ENCODE peak calls at places on chromosomes 2 and 18, in four cellular contexts. W is stomach; H is IMR-90; A is CD4-positive, alpha-beta T cell. U is an unnamed sample. For H3K27me3, the result is how much of the 10 kb centered on the place peaks cover.

GRCh38 chr2:11074246-11074820 is 80.9 kb upstream of the SLC66A3 start:
- DNase-seq in W (no peak), H (no peak), A (no peak), U (no peak)

GRCh38 chr2:27638023-27638637 is 9.3 kb downstream of the GPN1 start:
- DNase-seq in W (no peak), H (peak), A (no peak), U (no peak)

GRCh38 chr2:7118606-7119503 is 201.6 kb downstream of the RNF144A start:
- DNase-seq in W (no peak), H (peak), A (no peak), U (peak)

GRCh38 chr2:241852116-241852980 is 6.3 kb downstream of the PDCD1 start:
- DNase-seq in W (peak), H (no peak), A (no peak), U (peak)

GRCh38 chr18:21761471-21762115 is 21.0 kb downstream of the MIB1 start:
- DNase-seq in W (no peak), H (no peak), A (no peak), U (peak)

GRCh38 chr2:67917332-67918054 is 145.3 kb downstream of the C1D start:
- DNase-seq in W (no peak), H (peak), A (no peak), U (no peak)

GRCh38 chr18:79847606-79848293 is 50.0 kb downstream of the KCNG2 start:
- DNase-seq in W (no peak), H (no peak), A (no peak), U (peak)

GRCh38 chr18:59352250-59352855 is 6.7 kb downstream of the LMAN1 start:
- DNase-seq in W (no peak), H (no peak), A (no peak), U (no peak)

GRCh38 chr2:191863988-191864387 is 17.1 kb upstream of the CAVIN2 start:
- DNase-seq in W (no peak), H (peak), A (no peak), U (no peak)

GRCh38 chr2:80303825-80304521 is 579 bp downstream of the LRRTM1 start:
- DNase-seq in W (no peak), H (no peak), A (no peak), U (peak)

GRCh38 chr2:221075203-221075602 is 496.9 kb downstream of the EPHA4 start:
- DNase-seq in W (no peak), H (peak), A (no peak), U (no peak)

GRCh38 chr2:118255771-118256372 is 167.6 kb downstream of the INSIG2 start:
- DNase-seq in W (no peak), H (no peak), A (no peak), U (peak)

GRCh38 chr2:56801214-56801613 is 617.4 kb downstream of the CCDC85A start:
- DNase-seq in W (no peak), H (no peak), A (no peak), U (no peak)

GRCh38 chr2:9231291-9232165 is 24.9 kb downstream of the ASAP2 start:
- DNase-seq in W (peak), H (no peak), A (no peak), U (no peak)

GRCh38 chr2:64212346-64212745 is 68.1 kb upstream of the PELI1 start:
- DNase-seq in W (no peak), H (peak), A (no peak), U (no peak)

GRCh38 chr2:341017-341542 is 53.2 kb upstream of the ALKAL2 start:
- DNase-seq in W (no peak), H (no peak), A (no peak), U (no peak)

GRCh38 chr18:5868218-5868904 is 27.0 kb downstream of the TMEM200C start:
- DNase-seq in W (peak), H (peak), A (no peak), U (peak)

GRCh38 chr2:191593622-191594416 is 84.1 kb upstream of the NABP1 start:
- DNase-seq in W (no peak), H (peak), A (no peak), U (no peak)

GRCh38 chr2:224369028-224369632 is 32.8 kb downstream of the FAM124B start:
- DNase-seq in W (no peak), H (peak), A (no peak), U (peak)

GRCh38 chr18:77105021-77105420 is 27.6 kb downstream of the MBP start:
- DNase-seq in W (no peak), H (no peak), A (no peak), U (no peak)

GRCh38 chr18:2716394-2717326 is 61.1 kb downstream of the SMCHD1 start:
- DNase-seq in W (no peak), H (no peak), A (no peak), U (no peak)

GRCh38 chr2:115733190-115733775 is 1290.8 kb downstream of the DPP10 start:
- DNase-seq in W (no peak), H (no peak), A (no peak), U (no peak)

GRCh38 chr2:71510196-71510807 is 56.9 kb downstream of the DYSF start:
- DNase-seq in W (peak), H (peak), A (peak), U (peak)

GRCh38 chr2:219433666-219434467 is 776 bp upstream of the SPEG start:
- DNase-seq in W (no peak), H (peak), A (no peak), U (peak)

GRCh38 chr2:25088817-25089485 is 47.1 kb downstream of the EFR3B start:
- DNase-seq in W (no peak), H (no peak), A (no peak), U (no peak)

GRCh38 chr2:165239230-165239629 is at the start of gene SCN2A:
- DNase-seq in W (no peak), H (peak), A (no peak), U (no peak)

GRCh38 chr2:233486357-233486756 is 80.2 kb downstream of the USP40 start:
- DNase-seq in W (no peak), H (no peak), A (no peak), U (no peak)

GRCh38 chr2:68031043-68031442 is 31.8 kb downstream of the C1D start:
- DNase-seq in W (no peak), H (peak), A (no peak), U (no peak)

GRCh38 chr18:62336618-62337017 is 11.5 kb downstream of the TNFRSF11A start:
- DNase-seq in W (no peak), H (no peak), A (no peak), U (no peak)

GRCh38 chr2:238448031-238448955 is 21.6 kb downstream of the ASB1 start:
- DNase-seq in W (no peak), H (no peak), A (no peak), U (no peak)

GRCh38 chr2:234488913-234489451 is 7.9 kb downstream of the ARL4C start:
- DNase-seq in W (no peak), H (no peak), A (peak), U (no peak)

GRCh38 chr2:239895116-239895515 is 130.0 kb downstream of the NDUFA10 start:
- DNase-seq in W (peak), H (no peak), A (no peak), U (no peak)
- H3K27me3 ChIP-seq in W (under half), H (under half), A (under half), U (under half)

GRCh38 chr2:19360881-19361321 is 2.5 kb upstream of the OSR1 start:
- DNase-seq in W (no peak), H (no peak), A (no peak), U (no peak)

GRCh38 chr2:19361325-19361990 is 3.0 kb upstream of the OSR1 start:
- DNase-seq in W (no peak), H (no peak), A (no peak), U (peak)

GRCh38 chr2:19359021-19359357 is 566 bp upstream of the OSR1 start:
- DNase-seq in W (no peak), H (no peak), A (no peak), U (no peak)

GRCh38 chr2:19359456-19359855 is 1.0 kb upstream of the OSR1 start:
- DNase-seq in W (no peak), H (no peak), A (no peak), U (no peak)

GRCh38 chr2:19360266-19360665 is 1.8 kb upstream of the OSR1 start:
- DNase-seq in W (no peak), H (no peak), A (no peak), U (no peak)
- H3K27me3 ChIP-seq in W (under half), H (under half), A (half or more), U (half or more)

GRCh38 chr2:119435148-119435952 is 3.7 kb downstream of the TMEM37 start:
- DNase-seq in W (no peak), H (no peak), A (no peak), U (no peak)
- H3K27me3 ChIP-seq in W (under half), H (under half), A (under half), U (under half)

DNA sequence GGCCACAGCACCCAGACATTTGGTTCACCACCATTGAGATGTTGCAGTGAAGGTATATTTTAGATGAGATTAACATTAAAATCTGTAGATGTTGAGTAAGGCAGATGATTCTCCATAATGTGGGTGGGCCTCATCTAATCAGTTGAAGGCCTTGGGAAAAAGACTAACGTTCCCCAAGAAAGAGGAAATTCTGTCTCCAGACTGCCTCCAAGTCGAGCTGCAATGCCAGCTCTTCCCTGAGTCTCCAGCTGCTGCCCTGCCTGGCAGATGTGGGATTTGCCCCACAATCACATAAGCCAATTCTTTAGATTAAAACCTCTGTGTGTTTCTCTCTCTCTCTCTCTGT is 101.9 kb downstream of the PDCL3 start:
- DNase-seq in W (no peak), H (no peak), A (no peak), U (no peak)
- H3K27me3 ChIP-seq in W (under half), H (under half), A (under half), U (under half)

GRCh38 chr2:176643711-176644110 is 374.5 kb downstream of the MTX2 start:
- DNase-seq in W (no peak), H (no peak), A (no peak), U (peak)
- H3K27me3 ChIP-seq in W (under half), H (under half), A (half or more), U (under half)

GRCh38 chr2:17878222-17879136 is at the start of gene KCNS3:
- DNase-seq in W (peak), H (peak), A (no peak), U (peak)

GRCh38 chr2:17876590-17876989 is 1.9 kb upstream of the KCNS3 start:
- DNase-seq in W (no peak), H (no peak), A (no peak), U (no peak)

GRCh38 chr2:17879913-17880274 is 1.4 kb downstream of the KCNS3 start:
- DNase-seq in W (no peak), H (no peak), A (no peak), U (no peak)

GRCh38 chr2:17877811-17878221 is 651 bp upstream of the KCNS3 start:
- DNase-seq in W (no peak), H (no peak), A (no peak), U (peak)

DNA sequence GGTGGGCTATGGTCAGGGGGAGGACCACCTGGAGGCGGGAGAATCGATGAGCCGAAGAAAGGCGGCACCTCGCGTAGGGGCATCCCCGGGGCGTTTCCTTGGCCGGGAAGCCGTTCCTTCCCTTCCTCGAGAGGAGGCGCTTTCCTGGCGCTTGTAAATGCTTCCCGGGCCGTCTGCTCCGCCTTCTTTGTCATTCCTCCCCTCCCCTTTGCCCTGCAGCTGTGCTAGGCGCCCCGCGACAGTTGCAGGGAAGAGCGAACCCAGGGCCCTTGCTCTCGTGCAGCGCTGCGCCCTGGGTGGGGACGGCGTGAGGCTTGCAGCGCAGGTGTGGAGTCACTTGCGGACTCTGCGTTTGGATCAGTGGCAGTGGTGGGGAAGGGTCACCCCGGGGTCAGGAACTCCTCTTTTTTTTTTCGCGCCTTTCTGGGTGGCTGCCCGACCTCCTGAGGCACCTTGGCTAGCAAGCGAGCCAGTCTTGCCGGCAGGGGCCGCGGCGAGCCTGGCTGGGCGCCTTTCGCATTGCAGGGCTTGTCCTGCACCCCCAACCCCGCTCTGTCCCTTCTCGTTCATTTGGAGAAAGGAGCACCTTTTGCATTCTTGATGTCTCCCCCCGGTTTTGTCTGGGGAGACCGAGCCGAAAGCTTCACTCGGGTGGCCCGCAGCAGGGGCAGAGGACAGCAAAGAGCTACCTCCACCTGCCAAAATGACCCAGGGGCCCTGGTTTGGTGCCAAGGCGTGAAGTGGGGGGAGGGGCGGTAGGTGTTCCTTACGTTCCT is 858 bp downstream of the KCNS3 start:
- DNase-seq in W (peak), H (peak), A (no peak), U (peak)
- H3K27me3 ChIP-seq in W (under half), H (under half), A (half or more), U (under half)

U was measured in H7.